ENCODE peak calls at places on chromosomes 4 and X, in eight cellular contexts. One of them, this sample, is unnamed.

GRCh38 chr4:680565-680930 is 6.2 kb downstream of the MYL5 start:
- DNase-seq in GM03348: no peak
- DNase-seq in HFF-Myc: no peak
- DNase-seq in T-helper 1 cell: no peak
- DNase-seq in NCI-H1436: no peak
- DNase-seq in neural progenitor cell: no peak
- DNase-seq in endothelial cell: no peak
- DNase-seq in GM19239: no peak
- DNase-seq in this sample: no peak

GRCh38 chrX:95836517-95836916 is 848.1 kb upstream of the DIAPH2 start:
- DNase-seq in endothelial cell: no peak
- DNase-seq in T-helper 1 cell: no peak
- DNase-seq in neural progenitor cell: no peak
- DNase-seq in GM19239: no peak
- DNase-seq in NCI-H1436: no peak
- DNase-seq in HFF-Myc: no peak
- DNase-seq in GM03348: no peak
- DNase-seq in this sample: no peak

GRCh38 chrX:120310861-120311631 is at the start of gene TMEM255A:
- DNase-seq in NCI-H1436: peak; percentile 76
- DNase-seq in T-helper 1 cell: no peak
- DNase-seq in endothelial cell: no peak
- DNase-seq in GM03348: peak; percentile 2
- DNase-seq in HFF-Myc: no peak
- DNase-seq in GM19239: no peak
- DNase-seq in neural progenitor cell: peak; percentile 50
- DNase-seq in this sample: no peak

GRCh38 chr4:85747871-85748491 is 273.0 kb downstream of the ARHGAP24 start:
- DNase-seq in neural progenitor cell: peak; percentile 81
- DNase-seq in NCI-H1436: peak; percentile 72
- DNase-seq in HFF-Myc: peak; percentile 72
- DNase-seq in T-helper 1 cell: no peak
- DNase-seq in GM19239: peak; percentile 20
- DNase-seq in GM03348: peak; percentile 59
- DNase-seq in endothelial cell: peak; percentile 18
- DNase-seq in this sample: no peak

GRCh38 chr4:102217345-102217744 is 127.9 kb downstream of the SLC39A8 start:
- DNase-seq in HFF-Myc: no peak
- DNase-seq in NCI-H1436: no peak
- DNase-seq in T-helper 1 cell: no peak
- DNase-seq in endothelial cell: no peak
- DNase-seq in GM19239: no peak
- DNase-seq in neural progenitor cell: no peak
- DNase-seq in GM03348: no peak
- DNase-seq in this sample: no peak

GRCh38 chr4:90951037-90951436 is 823.8 kb downstream of the CCSER1 start:
- DNase-seq in endothelial cell: no peak
- DNase-seq in neural progenitor cell: no peak
- DNase-seq in HFF-Myc: no peak
- DNase-seq in T-helper 1 cell: no peak
- DNase-seq in GM03348: no peak
- DNase-seq in GM19239: no peak
- DNase-seq in NCI-H1436: no peak
- DNase-seq in this sample: peak; percentile 46

GRCh38 chrX:27186671-27187070 is 276.5 kb downstream of the PPP4R3C start:
- DNase-seq in endothelial cell: no peak
- DNase-seq in GM19239: no peak
- DNase-seq in NCI-H1436: no peak
- DNase-seq in GM03348: peak; percentile 16
- DNase-seq in neural progenitor cell: peak; percentile 35
- DNase-seq in HFF-Myc: peak; percentile 4
- DNase-seq in T-helper 1 cell: no peak
- DNase-seq in this sample: peak; percentile 24

GRCh38 chr4:161336016-161336415 is 827.8 kb downstream of the FSTL5 start:
- DNase-seq in GM03348: no peak
- DNase-seq in endothelial cell: no peak
- DNase-seq in neural progenitor cell: no peak
- DNase-seq in NCI-H1436: no peak
- DNase-seq in T-helper 1 cell: no peak
- DNase-seq in GM19239: no peak
- DNase-seq in HFF-Myc: peak; percentile 17
- DNase-seq in this sample: no peak

GRCh38 chr4:54908744-54909143 is 216.7 kb downstream of the KDR start:
- DNase-seq in GM03348: no peak
- DNase-seq in neural progenitor cell: no peak
- DNase-seq in endothelial cell: no peak
- DNase-seq in HFF-Myc: no peak
- DNase-seq in T-helper 1 cell: no peak
- DNase-seq in GM19239: no peak
- DNase-seq in NCI-H1436: no peak
- DNase-seq in this sample: no peak

GRCh38 chr4:1775731-1776500 is 17.2 kb upstream of the FGFR3 start:
- DNase-seq in T-helper 1 cell: no peak
- DNase-seq in HFF-Myc: no peak
- DNase-seq in GM19239: no peak
- DNase-seq in GM03348: peak; percentile 43
- DNase-seq in neural progenitor cell: peak; percentile 65
- DNase-seq in NCI-H1436: no peak
- DNase-seq in endothelial cell: no peak
- DNase-seq in this sample: no peak

GRCh38 chr4:110518889-110519490 is 43.0 kb downstream of the ENPEP start:
- DNase-seq in neural progenitor cell: peak; percentile 38
- DNase-seq in HFF-Myc: no peak
- DNase-seq in endothelial cell: peak; percentile 52
- DNase-seq in NCI-H1436: no peak
- DNase-seq in GM03348: peak; percentile 21
- DNase-seq in T-helper 1 cell: no peak
- DNase-seq in GM19239: no peak
- DNase-seq in this sample: no peak

GRCh38 chrX:9429767-9430166 is 35.1 kb upstream of the TBL1X start:
- DNase-seq in T-helper 1 cell: no peak
- DNase-seq in GM19239: no peak
- DNase-seq in endothelial cell: no peak
- DNase-seq in HFF-Myc: no peak
- DNase-seq in NCI-H1436: no peak
- DNase-seq in GM03348: no peak
- DNase-seq in neural progenitor cell: no peak
- DNase-seq in this sample: no peak

GRCh38 chr4:84733343-84734033 is 150.6 kb downstream of the CDS1 start:
- DNase-seq in GM03348: no peak
- DNase-seq in T-helper 1 cell: no peak
- DNase-seq in endothelial cell: no peak
- DNase-seq in NCI-H1436: no peak
- DNase-seq in neural progenitor cell: no peak
- DNase-seq in GM19239: no peak
- DNase-seq in HFF-Myc: no peak
- DNase-seq in this sample: no peak

GRCh38 chrX:111823068-111823467 is 52.9 kb upstream of the TRPC5OS start:
- DNase-seq in neural progenitor cell: peak; percentile 89
- DNase-seq in HFF-Myc: no peak
- DNase-seq in T-helper 1 cell: no peak
- DNase-seq in NCI-H1436: no peak
- DNase-seq in GM03348: peak; percentile 37
- DNase-seq in GM19239: no peak
- DNase-seq in endothelial cell: peak; percentile 47
- DNase-seq in this sample: peak; percentile 1

GRCh38 chrX:129823115-129823514 is 20.6 kb downstream of the ZDHHC9 start:
- DNase-seq in T-helper 1 cell: no peak
- DNase-seq in GM03348: peak; percentile 15
- DNase-seq in HFF-Myc: no peak
- DNase-seq in GM19239: peak; percentile 18
- DNase-seq in NCI-H1436: no peak
- DNase-seq in endothelial cell: peak; percentile 27
- DNase-seq in neural progenitor cell: peak; percentile 52
- DNase-seq in this sample: no peak

GRCh38 chr4:10186228-10187214 is 69.9 kb upstream of the WDR1 start:
- DNase-seq in NCI-H1436: no peak
- DNase-seq in endothelial cell: no peak
- DNase-seq in T-helper 1 cell: no peak
- DNase-seq in GM03348: peak; percentile 42
- DNase-seq in HFF-Myc: no peak
- DNase-seq in GM19239: no peak
- DNase-seq in neural progenitor cell: no peak
- DNase-seq in this sample: no peak

GRCh38 chr4:102022343-102022742 is 231.8 kb downstream of the BANK1 start:
- DNase-seq in HFF-Myc: no peak
- DNase-seq in GM03348: no peak
- DNase-seq in neural progenitor cell: no peak
- DNase-seq in NCI-H1436: no peak
- DNase-seq in GM19239: no peak
- DNase-seq in endothelial cell: no peak
- DNase-seq in T-helper 1 cell: no peak
- DNase-seq in this sample: no peak

GRCh38 chrX:150989420-150989819 is 6.3 kb downstream of the HMGB3 start:
- DNase-seq in endothelial cell: no peak
- DNase-seq in GM19239: no peak
- DNase-seq in HFF-Myc: no peak
- DNase-seq in neural progenitor cell: no peak
- DNase-seq in NCI-H1436: no peak
- DNase-seq in GM03348: no peak
- DNase-seq in T-helper 1 cell: no peak
- DNase-seq in this sample: no peak

GRCh38 chrX:77493677-77494553 is 46.7 kb downstream of the FGF16 start:
- DNase-seq in HFF-Myc: peak; percentile 38
- DNase-seq in GM19239: no peak
- DNase-seq in NCI-H1436: peak; percentile 42
- DNase-seq in endothelial cell: no peak
- DNase-seq in T-helper 1 cell: no peak
- DNase-seq in GM03348: peak; percentile 10
- DNase-seq in neural progenitor cell: peak; percentile 61
- DNase-seq in this sample: no peak

GRCh38 chr4:153257151-153257620 is 52.9 kb downstream of the TRIM2 start:
- DNase-seq in endothelial cell: peak; percentile 24
- DNase-seq in neural progenitor cell: peak; percentile 85
- DNase-seq in HFF-Myc: no peak
- DNase-seq in T-helper 1 cell: no peak
- DNase-seq in GM19239: no peak
- DNase-seq in NCI-H1436: no peak
- DNase-seq in GM03348: no peak
- DNase-seq in this sample: no peak

GRCh38 chr4:175385797-175386196 is 426.3 kb downstream of the GPM6A start:
- DNase-seq in endothelial cell: no peak
- DNase-seq in T-helper 1 cell: no peak
- DNase-seq in HFF-Myc: no peak
- DNase-seq in NCI-H1436: no peak
- DNase-seq in GM19239: no peak
- DNase-seq in GM03348: no peak
- DNase-seq in neural progenitor cell: no peak
- DNase-seq in this sample: no peak

GRCh38 chr4:32789026-32789608 is 2068.9 kb downstream of the PCDH7 start:
- DNase-seq in NCI-H1436: no peak
- DNase-seq in HFF-Myc: no peak
- DNase-seq in GM03348: no peak
- DNase-seq in neural progenitor cell: no peak
- DNase-seq in GM19239: no peak
- DNase-seq in T-helper 1 cell: no peak
- DNase-seq in endothelial cell: no peak
- DNase-seq in this sample: no peak

GRCh38 chr4:32003548-32003947 is 1283.4 kb downstream of the PCDH7 start:
- DNase-seq in HFF-Myc: no peak
- DNase-seq in endothelial cell: no peak
- DNase-seq in neural progenitor cell: no peak
- DNase-seq in GM19239: no peak
- DNase-seq in NCI-H1436: no peak
- DNase-seq in T-helper 1 cell: no peak
- DNase-seq in GM03348: no peak
- DNase-seq in this sample: no peak

GRCh38 chr4:140875751-140876389 is 119.7 kb upstream of the TBC1D9 start:
- DNase-seq in endothelial cell: no peak
- DNase-seq in GM03348: no peak
- DNase-seq in T-helper 1 cell: no peak
- DNase-seq in HFF-Myc: no peak
- DNase-seq in GM19239: no peak
- DNase-seq in neural progenitor cell: no peak
- DNase-seq in NCI-H1436: no peak
- DNase-seq in this sample: no peak

GRCh38 chr4:110618091-110619000 is 4.5 kb downstream of the PITX2 start:
- DNase-seq in endothelial cell: peak; percentile 46
- DNase-seq in T-helper 1 cell: no peak
- DNase-seq in GM03348: no peak
- DNase-seq in GM19239: no peak
- DNase-seq in HFF-Myc: no peak
- DNase-seq in NCI-H1436: no peak
- DNase-seq in neural progenitor cell: peak; percentile 90
- DNase-seq in this sample: no peak

GRCh38 chr4:82948647-82949204 is 48.2 kb downstream of the THAP9 start:
- DNase-seq in neural progenitor cell: no peak
- DNase-seq in GM19239: no peak
- DNase-seq in HFF-Myc: no peak
- DNase-seq in GM03348: no peak
- DNase-seq in T-helper 1 cell: no peak
- DNase-seq in NCI-H1436: no peak
- DNase-seq in endothelial cell: no peak
- DNase-seq in this sample: no peak

GRCh38 chr4:168408620-168409019 is 71.7 kb downstream of the DDX60L start:
- DNase-seq in neural progenitor cell: peak; percentile 37
- DNase-seq in NCI-H1436: no peak
- DNase-seq in GM03348: peak; percentile 78
- DNase-seq in GM19239: no peak
- DNase-seq in T-helper 1 cell: no peak
- DNase-seq in HFF-Myc: peak; percentile 97
- DNase-seq in endothelial cell: no peak
- DNase-seq in this sample: peak; percentile 8

GRCh38 chr4:156378053-156378665 is 424.5 kb upstream of the CTSO start:
- DNase-seq in endothelial cell: peak; percentile 33
- DNase-seq in HFF-Myc: peak; percentile 35
- DNase-seq in neural progenitor cell: peak; percentile 50
- DNase-seq in T-helper 1 cell: no peak
- DNase-seq in NCI-H1436: no peak
- DNase-seq in GM03348: no peak
- DNase-seq in GM19239: peak; percentile 1
- DNase-seq in this sample: no peak

GRCh38 chr4:177596035-177596434 is 153.8 kb upstream of the AGA start:
- DNase-seq in GM19239: no peak
- DNase-seq in NCI-H1436: no peak
- DNase-seq in endothelial cell: no peak
- DNase-seq in GM03348: peak; percentile 63
- DNase-seq in HFF-Myc: peak; percentile 39
- DNase-seq in neural progenitor cell: peak; percentile 4
- DNase-seq in T-helper 1 cell: no peak
- DNase-seq in this sample: peak; percentile 53

GRCh38 chrX:150547511-150548115 is 20.8 kb upstream of the MTM1 start:
- DNase-seq in GM03348: peak; percentile 74
- DNase-seq in T-helper 1 cell: no peak
- DNase-seq in GM19239: no peak
- DNase-seq in HFF-Myc: no peak
- DNase-seq in neural progenitor cell: peak; percentile 56
- DNase-seq in endothelial cell: peak; percentile 16
- DNase-seq in NCI-H1436: no peak
- DNase-seq in this sample: no peak

GRCh38 chr4:169159614-169160013 is 111.1 kb downstream of the SH3RF1 start:
- DNase-seq in GM03348: peak; percentile 44
- DNase-seq in endothelial cell: no peak
- DNase-seq in HFF-Myc: no peak
- DNase-seq in neural progenitor cell: no peak
- DNase-seq in NCI-H1436: no peak
- DNase-seq in T-helper 1 cell: no peak
- DNase-seq in GM19239: no peak
- DNase-seq in this sample: no peak

GRCh38 chr4:154368060-154368459 is 123.5 kb downstream of the DCHS2 start:
- DNase-seq in GM19239: no peak
- DNase-seq in T-helper 1 cell: no peak
- DNase-seq in HFF-Myc: no peak
- DNase-seq in endothelial cell: no peak
- DNase-seq in neural progenitor cell: no peak
- DNase-seq in NCI-H1436: no peak
- DNase-seq in GM03348: no peak
- DNase-seq in this sample: no peak

GRCh38 chrX:39492495-39493162 is 605.1 kb downstream of the BCOR start:
- DNase-seq in HFF-Myc: no peak
- DNase-seq in NCI-H1436: no peak
- DNase-seq in endothelial cell: no peak
- DNase-seq in GM19239: no peak
- DNase-seq in GM03348: no peak
- DNase-seq in T-helper 1 cell: no peak
- DNase-seq in neural progenitor cell: no peak
- DNase-seq in this sample: no peak

GRCh38 chr4:3409571-3410091 is 32.1 kb upstream of the HGFAC start:
- DNase-seq in T-helper 1 cell: no peak
- DNase-seq in NCI-H1436: no peak
- DNase-seq in HFF-Myc: no peak
- DNase-seq in endothelial cell: no peak
- DNase-seq in neural progenitor cell: no peak
- DNase-seq in GM03348: no peak
- DNase-seq in GM19239: no peak
- DNase-seq in this sample: no peak

This sample was measured in Panc1.